ENCODE peak calls at places on chromosomes 2 and 18, in eight cellular contexts. N, X, L, Q, D, G, B and Z are unnamed samples.

GRCh38 chr2:105618351-105618659 is 126.4 kb upstream of the NCK2 start:
- DNase-seq in N (no peak), X (no peak), L (no peak), Q (no peak), D (no peak), G (no peak), B (no peak), Z (no peak)

GRCh38 chr2:144924827-144925226 is 404.9 kb upstream of the ZEB2 start:
- DNase-seq in N (no peak), X (no peak), L (no peak), Q (no peak), D (no peak), G (no peak), B (no peak), Z (no peak)

GRCh38 chr18:62829936-62830335 is 114.6 kb downstream of the PHLPP1 start:
- DNase-seq in N (no peak), X (no peak), L (no peak), Q (no peak), D (no peak), G (no peak), B (no peak), Z (no peak)

GRCh38 chr2:152847067-152847466 is 128.6 kb downstream of the ARL6IP6 start:
- DNase-seq in N (peak), X (no peak), L (no peak), Q (peak), D (no peak), G (no peak), B (no peak), Z (no peak)

GRCh38 chr2:406231-406630 is 118.3 kb upstream of the ALKAL2 start:
- DNase-seq in N (no peak), X (no peak), L (no peak), Q (no peak), D (no peak), G (no peak), B (no peak), Z (no peak)

GRCh38 chr2:161796192-161796591 is 172.0 kb downstream of the SLC4A10 start:
- DNase-seq in N (no peak), X (peak), L (peak), Q (no peak), D (no peak), G (no peak), B (no peak), Z (peak)

GRCh38 chr2:221530653-221531037 is 41.5 kb downstream of the EPHA4 start:
- DNase-seq in N (no peak), X (no peak), L (no peak), Q (no peak), D (no peak), G (no peak), B (no peak), Z (no peak)

GRCh38 chr2:195659114-195659513 is 2.1 kb downstream of the SLC39A10 start:
- DNase-seq in N (peak), X (no peak), L (no peak), Q (peak), D (no peak), G (no peak), B (no peak), Z (no peak)

GRCh38 chr2:18047896-18048657 is 169.6 kb downstream of the KCNS3 start:
- DNase-seq in N (peak), X (no peak), L (peak), Q (no peak), D (no peak), G (no peak), B (no peak), Z (peak)

GRCh38 chr18:10401489-10401888 is 52.9 kb upstream of the APCDD1 start:
- DNase-seq in N (no peak), X (no peak), L (peak), Q (no peak), D (no peak), G (no peak), B (peak), Z (no peak)

GRCh38 chr18:57231846-57232245 is 85.0 kb downstream of the BOD1L2 start:
- DNase-seq in N (no peak), X (no peak), L (no peak), Q (no peak), D (no peak), G (no peak), B (no peak), Z (no peak)

GRCh38 chr2:65024149-65024829 is 31.9 kb upstream of the CEP68 start:
- DNase-seq in N (peak), X (no peak), L (peak), Q (peak), D (no peak), G (no peak), B (no peak), Z (no peak)

GRCh38 chr18:27954226-27954625 is 222.7 kb downstream of the CDH2 start:
- DNase-seq in N (no peak), X (no peak), L (no peak), Q (no peak), D (no peak), G (no peak), B (no peak), Z (no peak)

GRCh38 chr2:207385903-207386302 is 143.9 kb upstream of the CREB1 start:
- DNase-seq in N (no peak), X (no peak), L (no peak), Q (peak), D (no peak), G (no peak), B (no peak), Z (no peak)

GRCh38 chr2:3479430-3480320 is 39.7 kb downstream of the ADI1 start:
- DNase-seq in N (no peak), X (peak), L (no peak), Q (no peak), D (no peak), G (no peak), B (no peak), Z (no peak)

GRCh38 chr2:77028032-77028600 is 494.1 kb downstream of the LRRTM4 start:
- DNase-seq in N (no peak), X (no peak), L (no peak), Q (no peak), D (no peak), G (no peak), B (no peak), Z (no peak)

GRCh38 chr2:228131833-228132232 is 49.7 kb downstream of the SPHKAP start:
- DNase-seq in N (no peak), X (no peak), L (no peak), Q (no peak), D (no peak), G (no peak), B (no peak), Z (no peak)

GRCh38 chr2:460861-461260 is 173.0 kb upstream of the ALKAL2 start:
- DNase-seq in N (no peak), X (no peak), L (no peak), Q (no peak), D (no peak), G (no peak), B (no peak), Z (no peak)

GRCh38 chr2:192196451-192197194 is 1.9 kb upstream of the TMEFF2 start:
- DNase-seq in N (no peak), X (no peak), L (no peak), Q (no peak), D (no peak), G (no peak), B (no peak), Z (no peak)

GRCh38 chr2:6970551-6970950 is 53.3 kb downstream of the RNF144A start:
- DNase-seq in N (no peak), X (no peak), L (no peak), Q (no peak), D (no peak), G (no peak), B (no peak), Z (no peak)

GRCh38 chr2:218745559-218746469 is 35.2 kb downstream of the TTLL4 start:
- DNase-seq in N (no peak), X (peak), L (no peak), Q (no peak), D (peak), G (peak), B (no peak), Z (no peak)

GRCh38 chr2:161004379-161004778 is 155.8 kb upstream of the TANK start:
- DNase-seq in N (peak), X (no peak), L (peak), Q (no peak), D (no peak), G (no peak), B (no peak), Z (no peak)

GRCh38 chr2:46116616-46117015 is 180.6 kb upstream of the EPAS1 start:
- DNase-seq in N (no peak), X (no peak), L (no peak), Q (no peak), D (no peak), G (no peak), B (no peak), Z (no peak)

GRCh38 chr2:26757873-26758789 is 6.0 kb upstream of the SLC35F6 start:
- DNase-seq in N (peak), X (peak), L (peak), Q (peak), D (no peak), G (peak), B (no peak), Z (peak)

GRCh38 chr2:53572696-53573095 is 194.9 kb upstream of the CHAC2 start:
- DNase-seq in N (no peak), X (no peak), L (no peak), Q (no peak), D (no peak), G (no peak), B (no peak), Z (no peak)

GRCh38 chr2:28960401-28960800 is 20.7 kb upstream of the TOGARAM2 start:
- DNase-seq in N (no peak), X (no peak), L (no peak), Q (no peak), D (no peak), G (no peak), B (no peak), Z (no peak)

GRCh38 chr2:224687156-224687555 is 29.0 kb downstream of the CCDC195 start:
- DNase-seq in N (no peak), X (no peak), L (no peak), Q (no peak), D (no peak), G (no peak), B (no peak), Z (no peak)

GRCh38 chr2:58803192-58803591 is 562.1 kb upstream of the FANCL start:
- DNase-seq in N (no peak), X (no peak), L (no peak), Q (no peak), D (no peak), G (no peak), B (no peak), Z (no peak)

GRCh38 chr2:499726-500125 is 177.5 kb downstream of the TMEM18 start:
- DNase-seq in N (no peak), X (no peak), L (no peak), Q (no peak), D (no peak), G (no peak), B (no peak), Z (no peak)

GRCh38 chr2:235511187-235511661 is 17.4 kb downstream of the AGAP1 start:
- DNase-seq in N (peak), X (no peak), L (peak), Q (peak), D (no peak), G (no peak), B (peak), Z (peak)

GRCh38 chr2:234491897-234492296 is 5.0 kb downstream of the ARL4C start:
- DNase-seq in N (no peak), X (no peak), L (no peak), Q (no peak), D (no peak), G (no peak), B (no peak), Z (no peak)

GRCh38 chr2:219124379-219125110 is 36.1 kb downstream of the NHEJ1 start:
- DNase-seq in N (no peak), X (no peak), L (no peak), Q (no peak), D (no peak), G (no peak), B (no peak), Z (no peak)

GRCh38 chr2:171522804-171523338 is 597 bp downstream of the CYBRD1 start:
- DNase-seq in N (no peak), X (peak), L (peak), Q (no peak), D (peak), G (no peak), B (peak), Z (no peak)

GRCh38 chr2:62208758-62209114 is 12.8 kb downstream of the B3GNT2 start:
- DNase-seq in N (no peak), X (no peak), L (no peak), Q (no peak), D (no peak), G (no peak), B (no peak), Z (no peak)

GRCh38 chr2:215238485-215239098 is 73.3 kb upstream of the ATIC start:
- DNase-seq in N (no peak), X (no peak), L (no peak), Q (no peak), D (no peak), G (no peak), B (no peak), Z (no peak)